ENCODE peak calls at places on chromosomes 6 and 20, in eight cellular contexts. I is A549, L is endothelial cell, N is choroid plexus epithelial cell, V is uterus, W is lower lobe of right lung, G is breast epithelium, K is cardiac muscle cell. Z is an unnamed sample.

GRCh38 chr20:33070413-33071053 is 8.9 kb upstream of the BPIFB4 start:
- DNase-seq in K (no peak), V (no peak), N (no peak), I (no peak), W (no peak), G (no peak), L (no peak), Z (no peak)

GRCh38 chr6:142797159-142797558 is 147.8 kb downstream of the HIVEP2 start:
- DNase-seq in K (no peak), I (no peak), L (no peak), N (no peak), W (no peak), G (no peak), V (no peak), Z (no peak)

GRCh38 chr6:74632196-74632595 is 573.7 kb downstream of the COL12A1 start:
- DNase-seq in L (no peak), W (no peak), N (no peak), G (no peak), V (no peak), I (no peak), K (no peak), Z (no peak)

GRCh38 chr6:110690106-110690654 is 125.1 kb downstream of the CDK19 start:
- DNase-seq in G (no peak), V (no peak), W (no peak), I (no peak), L (no peak), N (no peak), K (no peak), Z (peak)

GRCh38 chr6:73309534-73309783 is 44.6 kb downstream of the DPPA5 start:
- DNase-seq in W (no peak), I (no peak), V (no peak), K (no peak), G (no peak), L (no peak), N (no peak), Z (peak)

GRCh38 chr20:50694379-50695143 is 3.2 kb upstream of the RIPOR3 start:
- DNase-seq in N (no peak), G (no peak), L (no peak), V (no peak), W (no peak), K (no peak), I (no peak), Z (peak)

GRCh38 chr20:21511850-21512633 is 1.8 kb downstream of the NKX2-2 start:
- DNase-seq in V (no peak), L (no peak), K (no peak), G (no peak), W (peak), I (no peak), N (no peak), Z (no peak)

GRCh38 chr6:124830506-124830905 is 131.7 kb upstream of the RNF217 start:
- DNase-seq in L (no peak), N (no peak), G (no peak), V (no peak), W (no peak), I (no peak), K (no peak), Z (no peak)

GRCh38 chr6:24273471-24273870 is 84.4 kb downstream of the DCDC2 start:
- DNase-seq in V (no peak), K (no peak), W (no peak), I (no peak), L (no peak), G (no peak), N (peak), Z (peak)

GRCh38 chr6:31945507-31946369 is at the start of gene CFB:
- DNase-seq in V (peak), G (peak), W (peak), L (no peak), N (peak), I (peak), K (peak), Z (peak)

GRCh38 chr6:134741193-134741521 is 208.7 kb downstream of the ALDH8A1 start:
- DNase-seq in V (no peak), G (no peak), W (no peak), K (no peak), I (no peak), L (peak), N (no peak), Z (no peak)
- TF ChIP-seq CTCF in V (no peak), G (no peak), W (peak), K (peak), I (no peak), L (no peak), N (peak), Z (no peak)

DNA sequence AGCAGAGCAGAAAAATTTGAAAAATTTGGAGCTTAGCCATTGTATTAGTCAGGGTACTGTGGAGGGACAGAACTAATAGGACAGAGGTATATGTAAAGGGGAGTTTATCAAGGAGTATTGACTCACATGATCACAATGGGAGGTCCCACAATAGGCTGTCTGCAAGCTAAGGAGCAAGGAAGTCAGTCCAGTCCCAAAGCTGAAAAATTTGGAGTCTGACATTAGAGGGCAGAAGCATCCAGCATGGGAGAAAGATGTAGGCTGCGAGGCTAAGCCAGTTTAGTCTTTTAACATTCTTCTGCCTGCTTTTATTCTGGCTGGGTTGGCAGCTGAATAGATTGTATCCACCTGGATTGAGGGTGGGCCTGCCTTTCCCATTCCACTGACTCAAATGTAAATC is 82.0 kb downstream of the SMPDL3A start:
- DNase-seq in G (no peak), W (no peak), I (no peak), L (no peak), V (no peak), N (peak), K (peak), Z (no peak)
- TF ChIP-seq CTCF in G (no peak), W (no peak), I (no peak), L (no peak), V (no peak), N (no peak), K (no peak), Z (no peak)

GRCh38 chr6:7723041-7723447 is 2.9 kb upstream of the BMP6 start:
- DNase-seq in I (peak), N (peak), V (peak), G (peak), W (peak), K (peak), L (peak), Z (peak)

GRCh38 chr6:7720346-7720745 is 5.6 kb upstream of the BMP6 start:
- DNase-seq in I (no peak), G (no peak), L (no peak), K (no peak), W (no peak), V (no peak), N (no peak), Z (no peak)

GRCh38 chr6:7723554-7723953 is 2.3 kb upstream of the BMP6 start:
- DNase-seq in L (no peak), K (no peak), W (no peak), G (no peak), I (no peak), N (no peak), V (no peak), Z (no peak)

GRCh38 chr6:7719364-7719763 is 6.5 kb upstream of the BMP6 start:
- DNase-seq in G (no peak), W (no peak), I (no peak), K (no peak), N (no peak), L (no peak), V (no peak), Z (no peak)

DNA sequence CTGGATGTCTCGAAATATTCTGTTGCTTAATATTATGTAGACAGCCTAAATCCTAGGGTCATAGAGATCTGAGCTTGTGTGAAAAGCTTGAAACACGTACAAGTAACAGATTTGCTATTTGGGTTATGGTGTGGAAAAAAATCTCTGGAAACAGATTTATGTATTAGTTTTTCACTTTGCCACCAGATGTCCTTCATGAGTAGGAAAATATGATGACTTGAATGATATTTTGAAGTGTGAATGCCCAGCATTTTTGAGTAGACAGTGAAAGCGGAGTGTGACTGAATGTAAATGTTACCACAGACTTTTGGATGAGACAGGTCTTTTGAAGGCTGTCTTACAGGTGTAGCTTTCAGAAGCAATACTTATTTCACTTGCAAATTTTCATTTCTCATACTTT is 4.2 kb upstream of the BMP6 start:
- DNase-seq in W (no peak), G (no peak), V (no peak), L (no peak), I (peak), K (peak), N (peak), Z (peak)
- TF ChIP-seq CTCF in W (peak), G (no peak), V (peak), L (peak), I (peak), K (peak), N (peak), Z (no peak)

GRCh38 chr6:132734694-132735236 is 20.9 kb upstream of the VNN1 start:
- DNase-seq in W (no peak), V (no peak), I (peak), K (peak), G (no peak), N (peak), L (no peak), Z (peak)
- TF ChIP-seq CTCF in W (peak), V (no peak), I (peak), K (peak), G (no peak), N (peak), L (no peak), Z (peak)

GRCh38 chr6:107080036-107080435 is 35.3 kb downstream of the BEND3 start:
- DNase-seq in W (no peak), V (no peak), G (no peak), L (peak), K (no peak), N (no peak), I (peak), Z (no peak)
- TF ChIP-seq CTCF in W (no peak), V (no peak), G (no peak), L (peak), K (peak), N (peak), I (no peak), Z (peak)